ENCODE peak calls at places on chromosomes 7 and 10, in four cellular contexts. W is HepG2, R is K562, I is GM12878. H is an unnamed sample.

GRCh38 chr10:69443354-69443753 is 7.9 kb upstream of the TSPAN15 start:
- DNase-seq in W (no peak), R (no peak), I (no peak), H (no peak)

GRCh38 chr7:1252543-1253090 is 19.9 kb downstream of the UNCX start:
- DNase-seq in W (no peak), R (no peak), I (no peak), H (no peak)

GRCh38 chr7:12647364-12648219 is 39.8 kb upstream of the ARL4A start:
- DNase-seq in W (peak), R (peak), I (no peak), H (no peak)

GRCh38 chr7:123867220-123867619 is 22.3 kb downstream of the HYAL4 start:
- DNase-seq in W (no peak), R (no peak), I (no peak), H (no peak)

GRCh38 chr7:134593530-134594392 is 44.9 kb downstream of the AKR1B15 start:
- DNase-seq in W (peak), R (peak), I (no peak), H (no peak)

GRCh38 chr10:113449151-113449695 is 103.6 kb upstream of the HABP2 start:
- DNase-seq in W (no peak), R (no peak), I (no peak), H (no peak)

GRCh38 chr7:70289067-70289466 is 690.8 kb downstream of the AUTS2 start:
- DNase-seq in W (no peak), R (no peak), I (no peak), H (no peak)

GRCh38 chr10:54554028-54554427 is 247.0 kb downstream of the PCDH15 start:
- DNase-seq in W (no peak), R (no peak), I (no peak), H (no peak)

GRCh38 chr10:101162677-101163076 is 31.6 kb downstream of the TLX1 start:
- DNase-seq in W (no peak), R (no peak), I (no peak), H (peak)

GRCh38 chr7:30869794-30870491 is 41.7 kb upstream of the AQP1 start:
- DNase-seq in W (no peak), R (no peak), I (no peak), H (no peak)

GRCh38 chr7:135877799-135878198 is 99.4 kb downstream of the MTPN start:
- DNase-seq in W (no peak), R (no peak), I (peak), H (no peak)

GRCh38 chr10:52818019-52818418 is 45.4 kb upstream of the MBL2 start:
- DNase-seq in W (peak), R (no peak), I (peak), H (peak)

GRCh38 chr10:50624866-50625491 is 1.2 kb upstream of the SGMS1 start:
- DNase-seq in W (peak), R (peak), I (no peak), H (peak)

GRCh38 chr7:787332-788240 is 44.7 kb upstream of the SUN1 start:
- DNase-seq in W (no peak), R (no peak), I (no peak), H (no peak)

GRCh38 chr7:95871078-95871848 is 98.9 kb downstream of the DYNC1I1 start:
- DNase-seq in W (peak), R (peak), I (no peak), H (peak)

GRCh38 chr7:123757095-123757494 is 8.3 kb upstream of the WASL start:
- DNase-seq in W (no peak), R (no peak), I (no peak), H (no peak)

GRCh38 chr10:21292763-21293517 is 232.5 kb downstream of the SKIDA1 start:
- DNase-seq in W (peak), R (no peak), I (no peak), H (peak)

GRCh38 chr10:72177454-72177853 is 38.4 kb upstream of the ANAPC16 start:
- DNase-seq in W (no peak), R (no peak), I (no peak), H (no peak)

GRCh38 chr10:53786236-53786635 is 1013.7 kb upstream of the MBL2 start:
- DNase-seq in W (peak), R (peak), I (no peak), H (peak)

GRCh38 chr7:140562921-140563600 is 77.6 kb downstream of the DENND2A start:
- DNase-seq in W (no peak), R (no peak), I (no peak), H (no peak)

GRCh38 chr7:50369408-50370026 is 65.0 kb downstream of the IKZF1 start:
- DNase-seq in W (peak), R (peak), I (peak), H (peak)

GRCh38 chr7:151028131-151028947 is at the start of gene ABCB8:
- DNase-seq in W (peak), R (peak), I (peak), H (peak)

DNA sequence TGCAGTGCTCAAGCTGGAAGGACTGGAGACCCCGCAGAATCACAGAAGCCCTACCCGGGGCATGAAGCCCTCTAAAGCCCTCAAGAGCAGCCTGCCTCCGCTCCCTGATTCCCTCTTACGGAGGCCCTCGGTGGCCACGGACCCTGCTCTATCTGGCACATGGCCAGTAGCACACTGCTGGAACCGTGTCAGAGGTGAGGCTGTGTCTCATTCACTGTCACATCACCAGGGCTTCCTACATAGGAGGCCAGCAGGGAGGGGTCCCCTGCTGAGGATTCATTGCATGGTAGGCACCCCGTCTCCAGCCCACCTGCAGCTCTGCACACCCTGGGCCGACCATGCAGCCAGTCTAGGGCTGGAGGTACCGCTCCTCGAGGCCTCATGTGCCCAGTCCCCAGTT is 259.2 kb downstream of the TNS3 start:
- DNase-seq in W (no peak), R (no peak), I (no peak), H (no peak)
- TF ChIP-seq TARDBP in W (no peak), R (no peak), I (no peak), H (no peak)

DNA sequence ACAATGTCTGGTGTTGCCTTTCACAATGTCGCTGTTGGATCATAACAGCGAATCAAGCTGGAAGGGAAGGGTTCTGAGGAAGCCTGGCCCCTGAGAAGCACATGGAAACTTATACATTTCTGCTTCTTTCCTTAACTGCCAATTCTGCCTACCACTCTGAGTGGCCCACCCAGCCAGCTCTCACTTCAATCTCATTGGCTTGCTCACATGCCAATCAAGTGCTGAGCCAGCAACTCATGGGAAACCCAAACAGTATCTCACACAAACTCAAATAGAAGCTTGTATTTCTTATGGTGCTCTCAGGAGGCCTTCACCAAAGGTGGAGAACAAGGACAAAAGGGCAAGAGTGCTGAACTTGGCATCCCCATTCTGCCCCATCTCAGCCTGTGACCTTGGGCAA is 117.4 kb upstream of the GPR26 start:
- DNase-seq in W (no peak), R (no peak), I (no peak), H (no peak)
- TF ChIP-seq SP1 in W (no peak), R (no peak), I (no peak), H (no peak)

DNA sequence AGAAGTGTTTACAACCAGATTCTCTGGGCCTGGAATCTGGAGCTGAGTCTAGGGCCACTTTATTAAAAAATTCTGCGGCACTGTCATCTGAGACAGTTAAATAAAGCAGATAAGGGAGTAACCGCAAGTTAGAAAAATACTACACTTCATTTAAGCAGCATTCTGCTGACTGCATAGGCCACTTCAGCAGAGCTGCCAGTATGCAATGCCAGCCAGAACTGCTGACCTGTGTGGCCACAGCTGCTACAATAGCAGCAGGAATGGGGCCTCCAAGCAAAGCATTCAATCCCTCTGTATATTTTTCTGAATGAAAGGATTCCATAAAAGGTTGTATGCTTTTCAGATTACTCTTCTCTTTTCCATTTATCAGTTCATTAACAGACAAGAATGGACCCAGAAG is 136.0 kb downstream of the COL28A1 start:
- DNase-seq in W (no peak), R (no peak), I (no peak), H (no peak)
- TF ChIP-seq TARDBP in W (no peak), R (no peak), I (no peak), H (no peak)

GRCh38 chr10:79200346-79200745 is 131.6 kb downstream of the ZMIZ1 start:
- DNase-seq in W (no peak), R (no peak), I (no peak), H (no peak)

GRCh38 chr10:79197558-79197957 is 128.8 kb downstream of the ZMIZ1 start:
- DNase-seq in W (no peak), R (no peak), I (no peak), H (no peak)

GRCh38 chr10:79193694-79194382 is 125.1 kb downstream of the ZMIZ1 start:
- DNase-seq in W (no peak), R (no peak), I (no peak), H (no peak)

GRCh38 chr10:79195091-79195923 is 126.5 kb downstream of the ZMIZ1 start:
- DNase-seq in W (peak), R (peak), I (no peak), H (peak)

DNA sequence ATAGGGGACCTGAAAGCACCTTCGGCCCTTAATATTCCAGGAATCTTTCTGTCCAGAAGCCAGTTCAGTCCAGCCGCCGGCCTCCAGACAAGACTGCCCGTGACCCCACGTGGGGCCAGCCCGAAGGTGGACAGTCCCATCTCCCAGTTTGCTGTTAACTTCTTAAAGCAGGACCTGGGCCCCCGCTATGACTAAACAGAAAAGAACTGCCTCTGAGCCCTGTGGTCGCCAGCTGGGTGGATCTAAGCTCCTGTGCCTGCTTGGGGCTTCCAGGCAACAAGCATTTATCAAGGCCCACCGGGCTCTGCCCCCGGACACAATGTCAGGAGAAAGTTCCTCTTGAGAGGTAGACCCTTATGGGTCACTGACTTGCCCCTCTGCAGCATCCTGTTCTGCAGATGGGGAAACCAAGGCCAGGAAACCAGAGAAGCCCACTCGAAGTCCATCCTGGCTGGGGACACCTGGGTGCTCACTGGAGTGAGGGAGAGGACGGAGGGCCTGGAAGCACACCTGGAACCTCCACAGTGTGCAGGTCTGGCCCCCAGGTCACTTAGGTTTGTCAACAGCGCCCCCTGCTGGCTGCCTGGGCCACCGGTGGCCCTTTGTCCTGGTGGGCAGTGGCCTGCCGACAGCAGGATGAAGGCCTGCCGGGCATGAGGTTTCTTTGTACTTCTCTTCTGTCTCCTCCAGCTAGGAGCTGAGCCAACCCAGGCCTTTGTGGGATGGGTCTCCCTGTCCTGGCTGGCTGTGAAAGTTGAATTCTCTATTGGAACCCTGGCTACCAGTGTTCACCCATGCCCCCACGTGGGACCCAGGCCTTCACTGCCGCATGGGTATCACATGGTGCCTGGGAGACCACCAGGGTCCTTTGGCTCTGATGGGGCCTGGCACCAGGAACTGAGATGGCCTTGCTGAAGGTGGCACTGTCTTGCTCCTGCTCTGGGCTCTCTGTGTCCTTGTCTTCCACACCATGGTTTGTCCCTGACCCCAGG is 128.0 kb downstream of the ZMIZ1 start:
- DNase-seq in W (peak), R (peak), I (no peak), H (peak)
- TF ChIP-seq SP1 in W (no peak), R (no peak), I (no peak), H (no peak)

GRCh38 chr7:55306331-55306730 is 58.8 kb upstream of the LANCL2 start:
- DNase-seq in W (no peak), R (no peak), I (no peak), H (no peak)
- TF ChIP-seq TARDBP in W (no peak), R (no peak), I (no peak), H (no peak)